ENCODE peak calls at places on chromosomes 11 and 22, in eight cellular contexts. One of them, this sample, is unnamed.
A peak's percentile ranks its signal among the peaks of the same experiment; 100 is the strongest.

GRCh38 chr22:40709752-40710413 is 30.6 kb downstream of the MCHR1 start:
- DNase-seq in vagina: no peak
- DNase-seq in HCT116: no peak
- DNase-seq in sigmoid colon: peak; percentile 90
- DNase-seq in H1: no peak
- DNase-seq in GM23338: peak; percentile 58
- DNase-seq in HL-60: peak; percentile 45
- DNase-seq in stomach: no peak
- DNase-seq in this sample: no peak

GRCh38 chr11:69382131-69383128 is 88.5 kb downstream of the MYEOV start:
- DNase-seq in vagina: no peak
- DNase-seq in HCT116: peak; percentile 70
- DNase-seq in sigmoid colon: peak; percentile 68
- DNase-seq in H1: peak; percentile 63
- DNase-seq in GM23338: peak; percentile 50
- DNase-seq in HL-60: peak; percentile 88
- DNase-seq in stomach: peak; percentile 27
- DNase-seq in this sample: peak; percentile 75

GRCh38 chr11:66188580-66188979 is 79.9 kb upstream of the RAB1B start:
- DNase-seq in vagina: no peak
- DNase-seq in HCT116: no peak
- DNase-seq in sigmoid colon: no peak
- DNase-seq in H1: no peak
- DNase-seq in GM23338: no peak
- DNase-seq in HL-60: no peak
- DNase-seq in stomach: no peak
- DNase-seq in this sample: no peak

GRCh38 chr22:48941903-48942625 is 885.6 kb downstream of the BRD1 start:
- DNase-seq in vagina: peak; percentile 64
- DNase-seq in HCT116: no peak
- DNase-seq in sigmoid colon: peak; percentile 21
- DNase-seq in H1: peak; percentile 33
- DNase-seq in GM23338: no peak
- DNase-seq in HL-60: no peak
- DNase-seq in stomach: peak; percentile 18
- DNase-seq in this sample: peak; percentile 23

GRCh38 chr11:121460941-121461514 is 8.3 kb upstream of the SORL1-AS1 start:
- DNase-seq in vagina: no peak
- DNase-seq in HCT116: no peak
- DNase-seq in sigmoid colon: no peak
- DNase-seq in H1: no peak
- DNase-seq in GM23338: no peak
- DNase-seq in HL-60: no peak
- DNase-seq in stomach: no peak
- DNase-seq in this sample: no peak

GRCh38 chr22:32850591-32851517 is 49.3 kb downstream of the TIMP3 start:
- DNase-seq in vagina: no peak
- DNase-seq in HCT116: no peak
- DNase-seq in sigmoid colon: peak; percentile 97
- DNase-seq in H1: no peak
- DNase-seq in GM23338: no peak
- DNase-seq in HL-60: no peak
- DNase-seq in stomach: peak; percentile 43
- DNase-seq in this sample: no peak

GRCh38 chr11:80502511-80502910 is 1061.7 kb upstream of the TENM4 start:
- DNase-seq in vagina: no peak
- DNase-seq in HCT116: no peak
- DNase-seq in sigmoid colon: no peak
- DNase-seq in H1: no peak
- DNase-seq in GM23338: peak; percentile 48
- DNase-seq in HL-60: no peak
- DNase-seq in stomach: no peak
- DNase-seq in this sample: no peak

GRCh38 chr11:61733120-61733978 is 19.1 kb upstream of the MYRF start:
- DNase-seq in vagina: no peak
- DNase-seq in HCT116: peak; percentile 63
- DNase-seq in sigmoid colon: peak; percentile 93
- DNase-seq in H1: peak; percentile 89
- DNase-seq in GM23338: peak; percentile 88
- DNase-seq in HL-60: peak; percentile 79
- DNase-seq in stomach: peak; percentile 92
- DNase-seq in this sample: peak; percentile 96

GRCh38 chr22:49405590-49405989 is 422.1 kb downstream of the BRD1 start:
- DNase-seq in vagina: no peak
- DNase-seq in HCT116: no peak
- DNase-seq in sigmoid colon: peak; percentile 34
- DNase-seq in H1: no peak
- DNase-seq in GM23338: no peak
- DNase-seq in HL-60: no peak
- DNase-seq in stomach: peak; percentile 8
- DNase-seq in this sample: no peak

GRCh38 chr22:29810156-29810555 is 27.9 kb downstream of the ASCC2 start:
- DNase-seq in vagina: no peak
- DNase-seq in HCT116: no peak
- DNase-seq in sigmoid colon: no peak
- DNase-seq in H1: no peak
- DNase-seq in GM23338: no peak
- DNase-seq in HL-60: no peak
- DNase-seq in stomach: no peak
- DNase-seq in this sample: no peak

GRCh38 chr22:30238661-30239420 is 7.7 kb downstream of the LIF start:
- DNase-seq in vagina: no peak
- DNase-seq in HCT116: no peak
- DNase-seq in sigmoid colon: peak; percentile 79
- DNase-seq in H1: no peak
- DNase-seq in GM23338: peak; percentile 52
- DNase-seq in HL-60: no peak
- DNase-seq in stomach: no peak
- DNase-seq in this sample: no peak

GRCh38 chr11:236774-237767 is at the start of gene PSMD13:
- DNase-seq in vagina: no peak
- DNase-seq in HCT116: peak; percentile 56
- DNase-seq in sigmoid colon: peak; percentile 90
- DNase-seq in H1: peak; percentile 87
- DNase-seq in GM23338: peak; percentile 90
- DNase-seq in HL-60: peak; percentile 80
- DNase-seq in stomach: peak; percentile 88
- DNase-seq in this sample: peak; percentile 97

GRCh38 chr11:44977493-44977984 is 26.9 kb upstream of the TP53I11 start:
- DNase-seq in vagina: no peak
- DNase-seq in HCT116: no peak
- DNase-seq in sigmoid colon: no peak
- DNase-seq in H1: no peak
- DNase-seq in GM23338: peak; percentile 53
- DNase-seq in HL-60: peak; percentile 15
- DNase-seq in stomach: peak; percentile 55
- DNase-seq in this sample: no peak

GRCh38 chr11:3745161-3745560 is 52.2 kb downstream of the NUP98 start:
- DNase-seq in vagina: no peak
- DNase-seq in HCT116: no peak
- DNase-seq in sigmoid colon: no peak
- DNase-seq in H1: no peak
- DNase-seq in GM23338: no peak
- DNase-seq in HL-60: no peak
- DNase-seq in stomach: no peak
- DNase-seq in this sample: no peak

GRCh38 chr11:47433991-47434786 is 8.0 kb upstream of the PSMC3 start:
- DNase-seq in vagina: no peak
- DNase-seq in HCT116: no peak
- DNase-seq in sigmoid colon: peak; percentile 67
- DNase-seq in H1: no peak
- DNase-seq in GM23338: no peak
- DNase-seq in HL-60: no peak
- DNase-seq in stomach: no peak
- DNase-seq in this sample: no peak

GRCh38 chr11:78825531-78825930 is 250.9 kb upstream of the NARS2 start:
- DNase-seq in vagina: no peak
- DNase-seq in HCT116: no peak
- DNase-seq in sigmoid colon: no peak
- DNase-seq in H1: no peak
- DNase-seq in GM23338: no peak
- DNase-seq in HL-60: no peak
- DNase-seq in stomach: no peak
- DNase-seq in this sample: no peak

GRCh38 chr11:75656044-75656726 is 12.7 kb downstream of the MAP6 start:
- DNase-seq in vagina: no peak
- DNase-seq in HCT116: no peak
- DNase-seq in sigmoid colon: no peak
- DNase-seq in H1: no peak
- DNase-seq in GM23338: no peak
- DNase-seq in HL-60: no peak
- DNase-seq in stomach: no peak
- DNase-seq in this sample: no peak

GRCh38 chr22:43128928-43129424 is 14.2 kb downstream of the MCAT start:
- DNase-seq in vagina: no peak
- DNase-seq in HCT116: no peak
- DNase-seq in sigmoid colon: no peak
- DNase-seq in H1: peak; percentile 57
- DNase-seq in GM23338: peak; percentile 39
- DNase-seq in HL-60: no peak
- DNase-seq in stomach: peak; percentile 82
- DNase-seq in this sample: no peak

GRCh38 chr22:43129426-43130425 is 13.5 kb downstream of the MCAT start:
- DNase-seq in vagina: no peak
- DNase-seq in HCT116: no peak
- DNase-seq in sigmoid colon: no peak
- DNase-seq in H1: no peak
- DNase-seq in GM23338: no peak
- DNase-seq in HL-60: peak; percentile 81
- DNase-seq in stomach: no peak
- DNase-seq in this sample: no peak

GRCh38 chr22:43133401-43133800 is 9.8 kb downstream of the MCAT start:
- DNase-seq in vagina: no peak
- DNase-seq in HCT116: no peak
- DNase-seq in sigmoid colon: no peak
- DNase-seq in H1: no peak
- DNase-seq in GM23338: no peak
- DNase-seq in HL-60: no peak
- DNase-seq in stomach: no peak
- DNase-seq in this sample: no peak

GRCh38 chr22:43134553-43134952 is 8.6 kb downstream of the MCAT start:
- DNase-seq in vagina: no peak
- DNase-seq in HCT116: no peak
- DNase-seq in sigmoid colon: no peak
- DNase-seq in H1: no peak
- DNase-seq in GM23338: no peak
- DNase-seq in HL-60: no peak
- DNase-seq in stomach: no peak
- DNase-seq in this sample: no peak

DNA sequence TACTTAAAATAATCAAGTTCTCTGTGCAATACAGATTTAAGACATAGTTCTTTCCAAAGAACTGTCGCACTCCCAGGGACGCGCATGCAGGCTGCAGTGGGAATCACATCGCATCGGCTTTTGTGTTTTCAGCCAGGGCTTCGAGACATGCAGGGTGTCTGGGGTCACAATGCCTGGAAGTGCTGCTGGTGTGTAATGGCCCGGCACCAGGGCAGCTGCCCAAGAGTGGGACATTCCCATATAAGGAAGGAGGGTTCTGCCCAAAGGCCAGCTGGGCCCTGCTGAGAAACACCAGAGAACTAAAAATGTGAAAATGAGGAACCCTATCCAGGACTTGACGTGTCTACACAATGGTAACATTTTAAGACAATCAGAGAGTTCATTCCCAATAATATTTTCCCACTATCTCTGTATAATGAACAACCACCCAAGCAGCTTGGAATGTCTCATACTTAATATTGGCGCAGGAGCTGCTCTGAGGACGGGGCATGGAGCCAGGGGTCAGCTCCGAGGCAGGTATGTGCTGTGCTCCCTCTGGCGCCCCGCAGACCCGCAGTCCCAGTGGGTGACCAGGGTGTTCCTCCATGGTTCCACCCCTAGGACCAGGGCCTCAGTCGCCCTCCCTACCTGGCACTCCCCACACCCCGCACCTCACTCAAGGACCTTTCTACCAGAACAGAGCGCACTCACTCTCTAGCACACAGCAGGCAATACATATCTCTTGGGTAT is 11.3 kb downstream of the MCAT start:
- DNase-seq in vagina: no peak
- DNase-seq in HCT116: no peak
- DNase-seq in sigmoid colon: no peak
- DNase-seq in H1: no peak
- DNase-seq in GM23338: no peak
- DNase-seq in HL-60: no peak
- DNase-seq in stomach: no peak
- DNase-seq in this sample: no peak
- TF ChIP-seq POLR2AphosphoS5 in vagina: no peak
- TF ChIP-seq POLR2AphosphoS5 in HCT116: peak; percentile 48
- TF ChIP-seq POLR2AphosphoS5 in sigmoid colon: no peak
- TF ChIP-seq POLR2AphosphoS5 in H1: no peak
- TF ChIP-seq POLR2AphosphoS5 in GM23338: no peak
- TF ChIP-seq POLR2AphosphoS5 in HL-60: no peak
- TF ChIP-seq POLR2AphosphoS5 in stomach: no peak
- TF ChIP-seq POLR2AphosphoS5 in this sample: no peak

DNA sequence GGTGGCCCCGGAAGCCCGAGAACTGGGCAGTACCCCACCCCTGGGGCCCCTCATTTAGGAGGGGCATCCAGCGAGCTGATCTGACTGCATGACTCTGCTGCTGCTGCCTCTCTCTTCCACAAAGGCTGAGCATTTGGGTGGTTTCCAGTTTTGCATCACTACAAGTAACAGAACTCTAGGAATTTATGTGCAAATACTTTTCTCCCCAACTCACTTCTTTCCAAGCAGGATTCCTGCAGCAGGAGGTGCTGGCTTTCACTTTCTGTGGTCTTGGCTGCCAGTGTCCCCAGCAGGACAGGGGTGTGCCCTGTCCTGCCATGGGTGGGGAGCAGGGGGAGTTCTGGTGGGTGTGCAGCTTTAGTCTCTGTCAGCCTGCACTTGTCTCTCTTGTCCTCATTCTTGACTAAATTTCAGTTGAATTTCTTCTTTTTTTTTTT is 21.2 kb downstream of the UPB1 start:
- DNase-seq in vagina: no peak
- DNase-seq in HCT116: no peak
- DNase-seq in sigmoid colon: no peak
- DNase-seq in H1: no peak
- DNase-seq in GM23338: peak; percentile 70
- DNase-seq in HL-60: peak; percentile 42
- DNase-seq in stomach: no peak
- DNase-seq in this sample: no peak
- TF ChIP-seq CTCF in vagina: no peak
- TF ChIP-seq CTCF in HCT116: no peak
- TF ChIP-seq CTCF in sigmoid colon: no peak
- TF ChIP-seq CTCF in H1: no peak
- TF ChIP-seq CTCF in GM23338: no peak
- TF ChIP-seq CTCF in HL-60: no peak
- TF ChIP-seq CTCF in stomach: no peak
- TF ChIP-seq CTCF in this sample: no peak

GRCh38 chr11:128026596-128026995 is 560.8 kb downstream of the ETS1 start:
- DNase-seq in vagina: no peak
- DNase-seq in HCT116: no peak
- DNase-seq in sigmoid colon: no peak
- DNase-seq in H1: no peak
- DNase-seq in GM23338: no peak
- DNase-seq in HL-60: no peak
- DNase-seq in stomach: no peak
- DNase-seq in this sample: no peak
- TF ChIP-seq POLR2AphosphoS5 in vagina: no peak
- TF ChIP-seq POLR2AphosphoS5 in HCT116: no peak
- TF ChIP-seq POLR2AphosphoS5 in sigmoid colon: no peak
- TF ChIP-seq POLR2AphosphoS5 in H1: no peak
- TF ChIP-seq POLR2AphosphoS5 in GM23338: no peak
- TF ChIP-seq POLR2AphosphoS5 in HL-60: no peak
- TF ChIP-seq POLR2AphosphoS5 in stomach: no peak
- TF ChIP-seq POLR2AphosphoS5 in this sample: no peak

GRCh38 chr11:67371549-67372231 is 1.7 kb downstream of the CLCF1 start:
- DNase-seq in vagina: no peak
- DNase-seq in HCT116: no peak
- DNase-seq in sigmoid colon: peak; percentile 78
- DNase-seq in H1: peak; percentile 66
- DNase-seq in GM23338: peak; percentile 77
- DNase-seq in HL-60: peak; percentile 46
- DNase-seq in stomach: peak; percentile 46
- DNase-seq in this sample: peak; percentile 83
- TF ChIP-seq CTCF in vagina: no peak
- TF ChIP-seq CTCF in HCT116: peak; percentile 65
- TF ChIP-seq CTCF in sigmoid colon: peak; percentile 71
- TF ChIP-seq CTCF in H1: no peak
- TF ChIP-seq CTCF in GM23338: peak; percentile 38
- TF ChIP-seq CTCF in HL-60: no peak
- TF ChIP-seq CTCF in stomach: peak; percentile 38
- TF ChIP-seq CTCF in this sample: peak; percentile 50

This sample was measured in spleen.